ENCODE peak calls at places on chromosome 11, in seven cellular contexts. A is colonic mucosa, M is AG04450, W is natural killer cell, L is cardiac fibroblast, D is lower lobe of right lung, X is body of pancreas. C is an unnamed sample.

GRCh38 chr11:47004595-47005033 is 68.1 kb downstream of the CSTPP1 start:
- DNase-seq in A (peak), M (peak), W (no peak), L (peak), D (peak), X (peak), C (peak)

GRCh38 chr11:112963368-112963955 is 2.2 kb downstream of the NCAM1 start:
- DNase-seq in A (no peak), M (no peak), W (no peak), L (no peak), D (no peak), X (no peak), C (no peak)

GRCh38 chr11:130861902-130862552 is 54.3 kb downstream of the SNX19 start:
- DNase-seq in A (peak), M (peak), W (peak), L (peak), D (peak), X (peak), C (peak)

GRCh38 chr11:119717839-119718534 is 11.0 kb downstream of the NECTIN1 start:
- DNase-seq in A (no peak), M (no peak), W (no peak), L (no peak), D (no peak), X (no peak), C (no peak)

GRCh38 chr11:26065944-26066343 is 266.0 kb upstream of the ANO3 start:
- DNase-seq in A (no peak), M (no peak), W (no peak), L (no peak), D (no peak), X (no peak), C (no peak)

GRCh38 chr11:119483881-119484371 is 61.0 kb upstream of the THY1 start:
- DNase-seq in A (no peak), M (no peak), W (no peak), L (no peak), D (no peak), X (no peak), C (no peak)

GRCh38 chr11:117238221-117238620 is 5.8 kb downstream of the RNF214 start:
- DNase-seq in A (no peak), M (no peak), W (no peak), L (no peak), D (no peak), X (no peak), C (no peak)

GRCh38 chr11:86551286-86551685 is 121.1 kb downstream of the ME3 start:
- DNase-seq in A (no peak), M (peak), W (no peak), L (peak), D (no peak), X (no peak), C (peak)

GRCh38 chr11:125871391-125872137 is 15.9 kb upstream of the HYLS1 start:
- DNase-seq in A (no peak), M (no peak), W (no peak), L (peak), D (no peak), X (peak), C (peak)

GRCh38 chr11:131491503-131491902 is 121.1 kb downstream of the NTM start:
- DNase-seq in A (no peak), M (no peak), W (no peak), L (peak), D (no peak), X (no peak), C (peak)

GRCh38 chr11:131228378-131228777 is 142.0 kb upstream of the NTM start:
- DNase-seq in A (no peak), M (no peak), W (no peak), L (no peak), D (no peak), X (no peak), C (no peak)

GRCh38 chr11:122681731-122682130 is 26.2 kb downstream of the UBASH3B start:
- DNase-seq in A (no peak), M (no peak), W (no peak), L (no peak), D (no peak), X (no peak), C (no peak)

GRCh38 chr11:1121343-1122331 is 36.1 kb upstream of the MUC5AC start:
- DNase-seq in A (peak), M (no peak), W (no peak), L (no peak), D (peak), X (no peak), C (no peak)

GRCh38 chr11:1204381-1205101 is 18.3 kb upstream of the MUC5B start:
- DNase-seq in A (no peak), M (no peak), W (no peak), L (no peak), D (peak), X (peak), C (no peak)

GRCh38 chr11:18270102-18270501 is 4.0 kb downstream of the SAA1 start:
- DNase-seq in A (no peak), M (no peak), W (no peak), L (no peak), D (no peak), X (no peak), C (no peak)

GRCh38 chr11:125376856-125377255 is 119.2 kb downstream of the FEZ1 start:
- DNase-seq in A (no peak), M (no peak), W (no peak), L (no peak), D (no peak), X (no peak), C (no peak)

GRCh38 chr11:16605440-16605970 is 132.9 kb upstream of the C11orf58 start:
- DNase-seq in A (peak), M (no peak), W (no peak), L (peak), D (no peak), X (peak), C (no peak)

GRCh38 chr11:88169881-88170280 is 5.4 kb downstream of the RAB38 start:
- DNase-seq in A (no peak), M (no peak), W (no peak), L (no peak), D (no peak), X (no peak), C (no peak)

GRCh38 chr11:27497284-27497866 is 9.2 kb downstream of the LIN7C start:
- DNase-seq in A (no peak), M (no peak), W (no peak), L (peak), D (no peak), X (no peak), C (peak)

GRCh38 chr11:66915046-66915832 is 42.9 kb downstream of the PC start:
- DNase-seq in A (no peak), M (no peak), W (no peak), L (no peak), D (no peak), X (no peak), C (no peak)

GRCh38 chr11:98495016-98495415 is 525.7 kb upstream of the CNTN5 start:
- DNase-seq in A (no peak), M (no peak), W (no peak), L (no peak), D (no peak), X (no peak), C (no peak)

GRCh38 chr11:77278595-77279506 is 22.6 kb downstream of the GDPD4 start:
- DNase-seq in A (no peak), M (no peak), W (no peak), L (no peak), D (no peak), X (no peak), C (peak)

GRCh38 chr11:92123540-92123939 is 101.1 kb upstream of the FAT3 start:
- DNase-seq in A (no peak), M (no peak), W (no peak), L (peak), D (no peak), X (no peak), C (peak)

GRCh38 chr11:93967944-93968343 is 53.2 kb upstream of the HEPHL1 start:
- DNase-seq in A (no peak), M (no peak), W (no peak), L (no peak), D (no peak), X (no peak), C (no peak)

GRCh38 chr11:76493626-76494539 is 49.1 kb downstream of the EMSY start:
- DNase-seq in A (peak), M (no peak), W (no peak), L (no peak), D (no peak), X (no peak), C (no peak)

GRCh38 chr11:21817677-21818076 is 375.2 kb upstream of the ANO5 start:
- DNase-seq in A (no peak), M (no peak), W (no peak), L (no peak), D (no peak), X (no peak), C (no peak)

GRCh38 chr11:118705111-118705741 is 25.8 kb upstream of the TREH start:
- DNase-seq in A (no peak), M (no peak), W (peak), L (no peak), D (peak), X (no peak), C (no peak)

GRCh38 chr11:2813141-2813908 is 72.2 kb downstream of the CDKN1C start:
- DNase-seq in A (no peak), M (peak), W (no peak), L (peak), D (peak), X (no peak), C (no peak)

GRCh38 chr11:119853581-119854360 is 124.8 kb upstream of the NECTIN1 start:
- DNase-seq in A (no peak), M (no peak), W (no peak), L (no peak), D (no peak), X (no peak), C (no peak)

GRCh38 chr11:20417771-20418170 is 30.3 kb downstream of the PRMT3 start:
- DNase-seq in A (no peak), M (no peak), W (no peak), L (no peak), D (no peak), X (no peak), C (no peak)

GRCh38 chr11:22343411-22344032 is 5.3 kb downstream of the SLC17A6 start:
- DNase-seq in A (no peak), M (no peak), W (no peak), L (no peak), D (no peak), X (no peak), C (no peak)

GRCh38 chr11:79159657-79160450 is 281.0 kb downstream of the TENM4 start:
- DNase-seq in A (no peak), M (no peak), W (no peak), L (no peak), D (no peak), X (no peak), C (no peak)
- TF ChIP-seq CTCF in A (no peak), M (peak), W (no peak), L (no peak), D (no peak), X (no peak), C (peak)

GRCh38 chr11:8683115-8683807 is 669 bp downstream of the RPL27A start:
- DNase-seq in A (no peak), M (no peak), W (no peak), L (no peak), D (peak), X (no peak), C (no peak)
- TF ChIP-seq CTCF in A (no peak), M (no peak), W (no peak), L (no peak), D (no peak), X (no peak), C (no peak)

GRCh38 chr11:64801591-64802369 is 1.2 kb downstream of the MAP4K2 start:
- DNase-seq in A (no peak), M (no peak), W (no peak), L (no peak), D (no peak), X (no peak), C (no peak)
- TF ChIP-seq CTCF in A (no peak), M (no peak), W (no peak), L (no peak), D (no peak), X (no peak), C (no peak)

GRCh38 chr11:102886999-102887398 is 12.2 kb upstream of the MMP12 start:
- DNase-seq in A (no peak), M (no peak), W (no peak), L (no peak), D (no peak), X (no peak), C (no peak)
- TF ChIP-seq CTCF in A (no peak), M (no peak), W (no peak), L (no peak), D (no peak), X (no peak), C (no peak)

GRCh38 chr11:61327669-61328071 is 5.2 kb downstream of the DDB1 start:
- DNase-seq in A (no peak), M (no peak), W (no peak), L (peak), D (no peak), X (no peak), C (peak)
- TF ChIP-seq CTCF in A (no peak), M (no peak), W (no peak), L (no peak), D (no peak), X (no peak), C (no peak)